ENCODE peak calls at places on chromosomes 7 and 10, in nine cellular contexts. One of them, this sample, is unnamed.

GRCh38 chr7:105026750-105027149 is 12.7 kb downstream of the KMT2E start:
- DNase-seq in right cardiac atrium: no peak
- DNase-seq in H9: no peak
- DNase-seq in CD8-positive, alpha-beta memory T cell: no peak
- DNase-seq in adrenal gland: no peak
- DNase-seq in uterus: no peak
- DNase-seq in mesenchymal stem cell: no peak
- DNase-seq in adipocyte: no peak
- DNase-seq in CD4-positive, CD25-positive, alpha-beta regulatory T cell: no peak
- DNase-seq in this sample: no peak

GRCh38 chr7:77877800-77878199 is 79.2 kb downstream of the PHTF2 start:
- DNase-seq in right cardiac atrium: no peak
- DNase-seq in H9: no peak
- DNase-seq in CD8-positive, alpha-beta memory T cell: no peak
- DNase-seq in adrenal gland: no peak
- DNase-seq in uterus: no peak
- DNase-seq in mesenchymal stem cell: peak; percentile 66
- DNase-seq in adipocyte: no peak
- DNase-seq in CD4-positive, CD25-positive, alpha-beta regulatory T cell: no peak
- DNase-seq in this sample: no peak

GRCh38 chr7:77427996-77428603 is 12.0 kb upstream of the GSAP start:
- DNase-seq in right cardiac atrium: no peak
- DNase-seq in H9: no peak
- DNase-seq in CD8-positive, alpha-beta memory T cell: no peak
- DNase-seq in adrenal gland: no peak
- DNase-seq in uterus: no peak
- DNase-seq in mesenchymal stem cell: peak; percentile 64
- DNase-seq in adipocyte: no peak
- DNase-seq in CD4-positive, CD25-positive, alpha-beta regulatory T cell: peak; percentile 77
- DNase-seq in this sample: no peak

GRCh38 chr7:5349437-5350173 is 66.9 kb downstream of the SLC29A4 start:
- DNase-seq in right cardiac atrium: no peak
- DNase-seq in H9: no peak
- DNase-seq in CD8-positive, alpha-beta memory T cell: no peak
- DNase-seq in adrenal gland: no peak
- DNase-seq in uterus: no peak
- DNase-seq in mesenchymal stem cell: no peak
- DNase-seq in adipocyte: no peak
- DNase-seq in CD4-positive, CD25-positive, alpha-beta regulatory T cell: no peak
- DNase-seq in this sample: no peak

GRCh38 chr7:108246227-108246837 is 116.2 kb upstream of the LAMB4 start:
- DNase-seq in right cardiac atrium: peak; percentile 14
- DNase-seq in H9: no peak
- DNase-seq in CD8-positive, alpha-beta memory T cell: no peak
- DNase-seq in adrenal gland: peak; percentile 75
- DNase-seq in uterus: no peak
- DNase-seq in mesenchymal stem cell: peak; percentile 82
- DNase-seq in adipocyte: peak; percentile 80
- DNase-seq in CD4-positive, CD25-positive, alpha-beta regulatory T cell: no peak
- DNase-seq in this sample: peak; percentile 78

GRCh38 chr10:122756656-122757055 is 57.0 kb upstream of the C10orf120 start:
- DNase-seq in right cardiac atrium: no peak
- DNase-seq in H9: no peak
- DNase-seq in CD8-positive, alpha-beta memory T cell: no peak
- DNase-seq in adrenal gland: no peak
- DNase-seq in uterus: no peak
- DNase-seq in mesenchymal stem cell: no peak
- DNase-seq in adipocyte: no peak
- DNase-seq in CD4-positive, CD25-positive, alpha-beta regulatory T cell: no peak
- DNase-seq in this sample: no peak

GRCh38 chr7:47992446-47992845 is 13.0 kb upstream of the HUS1 start:
- DNase-seq in right cardiac atrium: no peak
- DNase-seq in H9: no peak
- DNase-seq in CD8-positive, alpha-beta memory T cell: no peak
- DNase-seq in adrenal gland: no peak
- DNase-seq in uterus: no peak
- DNase-seq in mesenchymal stem cell: peak; percentile 34
- DNase-seq in adipocyte: no peak
- DNase-seq in CD4-positive, CD25-positive, alpha-beta regulatory T cell: no peak
- DNase-seq in this sample: no peak

GRCh38 chr10:71278691-71279588 is 40.1 kb upstream of the SLC29A3 start:
- DNase-seq in right cardiac atrium: no peak
- DNase-seq in H9: peak; percentile 69
- DNase-seq in CD8-positive, alpha-beta memory T cell: no peak
- DNase-seq in adrenal gland: no peak
- DNase-seq in uterus: no peak
- DNase-seq in mesenchymal stem cell: no peak
- DNase-seq in adipocyte: no peak
- DNase-seq in CD4-positive, CD25-positive, alpha-beta regulatory T cell: no peak
- DNase-seq in this sample: no peak

GRCh38 chr10:11082551-11082950 is 64.9 kb downstream of the CELF2 start:
- DNase-seq in right cardiac atrium: no peak
- DNase-seq in H9: no peak
- DNase-seq in CD8-positive, alpha-beta memory T cell: no peak
- DNase-seq in adrenal gland: no peak
- DNase-seq in uterus: no peak
- DNase-seq in mesenchymal stem cell: no peak
- DNase-seq in adipocyte: no peak
- DNase-seq in CD4-positive, CD25-positive, alpha-beta regulatory T cell: no peak
- DNase-seq in this sample: no peak

GRCh38 chr10:14594878-14595525 is 179.7 kb downstream of the FAM107B start:
- DNase-seq in right cardiac atrium: no peak
- DNase-seq in H9: no peak
- DNase-seq in CD8-positive, alpha-beta memory T cell: no peak
- DNase-seq in adrenal gland: no peak
- DNase-seq in uterus: no peak
- DNase-seq in mesenchymal stem cell: no peak
- DNase-seq in adipocyte: no peak
- DNase-seq in CD4-positive, CD25-positive, alpha-beta regulatory T cell: no peak
- DNase-seq in this sample: no peak
- H3K4me1 ChIP-seq in right cardiac atrium: no peaks in the 10 kb centered on the region
- H3K4me1 ChIP-seq in H9: no peaks in the 10 kb centered on the region
- H3K4me1 ChIP-seq in CD8-positive, alpha-beta memory T cell: peaks cover 41% of the 10 kb centered on the region
- H3K4me1 ChIP-seq in adrenal gland: no peaks in the 10 kb centered on the region
- H3K4me1 ChIP-seq in uterus: no peaks in the 10 kb centered on the region
- H3K4me1 ChIP-seq in mesenchymal stem cell: peaks cover 3% of the 10 kb centered on the region
- H3K4me1 ChIP-seq in adipocyte: no peaks in the 10 kb centered on the region
- H3K4me1 ChIP-seq in CD4-positive, CD25-positive, alpha-beta regulatory T cell: peaks cover 67% of the 10 kb centered on the region
- H3K4me1 ChIP-seq in this sample: peaks cover 63% of the 10 kb centered on the region

GRCh38 chr7:45036317-45036716 is 36.3 kb downstream of the CCM2 start:
- DNase-seq in right cardiac atrium: no peak
- DNase-seq in H9: no peak
- DNase-seq in CD8-positive, alpha-beta memory T cell: no peak
- DNase-seq in adrenal gland: no peak
- DNase-seq in uterus: no peak
- DNase-seq in mesenchymal stem cell: no peak
- DNase-seq in adipocyte: no peak
- DNase-seq in CD4-positive, CD25-positive, alpha-beta regulatory T cell: no peak
- DNase-seq in this sample: no peak
- H3K4me1 ChIP-seq in right cardiac atrium: peaks cover 2% of the 10 kb centered on the region
- H3K4me1 ChIP-seq in H9: no peaks in the 10 kb centered on the region
- H3K4me1 ChIP-seq in CD8-positive, alpha-beta memory T cell: peaks cover 69% of the 10 kb centered on the region
- H3K4me1 ChIP-seq in adrenal gland: peaks cover 12% of the 10 kb centered on the region
- H3K4me1 ChIP-seq in uterus: no peaks in the 10 kb centered on the region
- H3K4me1 ChIP-seq in mesenchymal stem cell: peaks cover 19% of the 10 kb centered on the region
- H3K4me1 ChIP-seq in adipocyte: peaks cover 14% of the 10 kb centered on the region
- H3K4me1 ChIP-seq in CD4-positive, CD25-positive, alpha-beta regulatory T cell: peaks cover 81% of the 10 kb centered on the region
- H3K4me1 ChIP-seq in this sample: peaks cover 9% of the 10 kb centered on the region

GRCh38 chr10:119657725-119658124 is 6.5 kb downstream of the BAG3 start:
- DNase-seq in right cardiac atrium: no peak
- DNase-seq in H9: no peak
- DNase-seq in CD8-positive, alpha-beta memory T cell: no peak
- DNase-seq in adrenal gland: no peak
- DNase-seq in uterus: no peak
- DNase-seq in mesenchymal stem cell: peak; percentile 69
- DNase-seq in adipocyte: no peak
- DNase-seq in CD4-positive, CD25-positive, alpha-beta regulatory T cell: no peak
- DNase-seq in this sample: no peak
- H3K4me1 ChIP-seq in right cardiac atrium: peaks cover 21% of the 10 kb centered on the region
- H3K4me1 ChIP-seq in H9: peaks cover 4% of the 10 kb centered on the region
- H3K4me1 ChIP-seq in CD8-positive, alpha-beta memory T cell: peaks cover 58% of the 10 kb centered on the region
- H3K4me1 ChIP-seq in adrenal gland: peaks cover 39% of the 10 kb centered on the region
- H3K4me1 ChIP-seq in uterus: peaks cover 24% of the 10 kb centered on the region
- H3K4me1 ChIP-seq in mesenchymal stem cell: peaks cover 49% of the 10 kb centered on the region
- H3K4me1 ChIP-seq in adipocyte: peaks cover 82% of the 10 kb centered on the region
- H3K4me1 ChIP-seq in CD4-positive, CD25-positive, alpha-beta regulatory T cell: peaks cover 31% of the 10 kb centered on the region
- H3K4me1 ChIP-seq in this sample: peaks cover 15% of the 10 kb centered on the region

GRCh38 chr10:124737221-124737620 is 7.0 kb downstream of the FAM53B start:
- DNase-seq in right cardiac atrium: no peak
- DNase-seq in H9: peak; percentile 26
- DNase-seq in CD8-positive, alpha-beta memory T cell: no peak
- DNase-seq in adrenal gland: no peak
- DNase-seq in uterus: peak; percentile 32
- DNase-seq in mesenchymal stem cell: no peak
- DNase-seq in adipocyte: no peak
- DNase-seq in CD4-positive, CD25-positive, alpha-beta regulatory T cell: no peak
- DNase-seq in this sample: no peak
- H3K4me1 ChIP-seq in right cardiac atrium: peaks cover 49% of the 10 kb centered on the region
- H3K4me1 ChIP-seq in H9: peaks cover 15% of the 10 kb centered on the region
- H3K4me1 ChIP-seq in CD8-positive, alpha-beta memory T cell: peaks cover 100% of the 10 kb centered on the region
- H3K4me1 ChIP-seq in adrenal gland: peaks cover 87% of the 10 kb centered on the region
- H3K4me1 ChIP-seq in uterus: peaks cover 59% of the 10 kb centered on the region
- H3K4me1 ChIP-seq in mesenchymal stem cell: peaks cover 24% of the 10 kb centered on the region
- H3K4me1 ChIP-seq in adipocyte: peaks cover 89% of the 10 kb centered on the region
- H3K4me1 ChIP-seq in CD4-positive, CD25-positive, alpha-beta regulatory T cell: peaks cover 99% of the 10 kb centered on the region
- H3K4me1 ChIP-seq in this sample: peaks cover 25% of the 10 kb centered on the region

GRCh38 chr7:115224923-115225322 is 303.0 kb downstream of the MDFIC start:
- DNase-seq in right cardiac atrium: no peak
- DNase-seq in H9: no peak
- DNase-seq in CD8-positive, alpha-beta memory T cell: no peak
- DNase-seq in adrenal gland: no peak
- DNase-seq in uterus: no peak
- DNase-seq in mesenchymal stem cell: no peak
- DNase-seq in adipocyte: no peak
- DNase-seq in CD4-positive, CD25-positive, alpha-beta regulatory T cell: no peak
- DNase-seq in this sample: no peak
- H3K4me1 ChIP-seq in right cardiac atrium: no peaks in the 10 kb centered on the region
- H3K4me1 ChIP-seq in H9: peaks cover 4% of the 10 kb centered on the region
- H3K4me1 ChIP-seq in CD8-positive, alpha-beta memory T cell: no peaks in the 10 kb centered on the region
- H3K4me1 ChIP-seq in adrenal gland: no peaks in the 10 kb centered on the region
- H3K4me1 ChIP-seq in uterus: no peaks in the 10 kb centered on the region
- H3K4me1 ChIP-seq in mesenchymal stem cell: no peaks in the 10 kb centered on the region
- H3K4me1 ChIP-seq in adipocyte: peaks cover 12% of the 10 kb centered on the region
- H3K4me1 ChIP-seq in CD4-positive, CD25-positive, alpha-beta regulatory T cell: peaks cover 6% of the 10 kb centered on the region
- H3K4me1 ChIP-seq in this sample: peaks cover 4% of the 10 kb centered on the region

GRCh38 chr10:80474597-80474910 is 20.4 kb downstream of the TSPAN14 start:
- DNase-seq in right cardiac atrium: no peak
- DNase-seq in H9: no peak
- DNase-seq in CD8-positive, alpha-beta memory T cell: no peak
- DNase-seq in adrenal gland: no peak
- DNase-seq in uterus: no peak
- DNase-seq in mesenchymal stem cell: no peak
- DNase-seq in adipocyte: no peak
- DNase-seq in CD4-positive, CD25-positive, alpha-beta regulatory T cell: no peak
- DNase-seq in this sample: no peak
- H3K4me1 ChIP-seq in right cardiac atrium: peaks cover 28% of the 10 kb centered on the region
- H3K4me1 ChIP-seq in H9: peaks cover 6% of the 10 kb centered on the region
- H3K4me1 ChIP-seq in CD8-positive, alpha-beta memory T cell: peaks cover 72% of the 10 kb centered on the region
- H3K4me1 ChIP-seq in adrenal gland: no peaks in the 10 kb centered on the region
- H3K4me1 ChIP-seq in uterus: no peaks in the 10 kb centered on the region
- H3K4me1 ChIP-seq in mesenchymal stem cell: peaks cover 35% of the 10 kb centered on the region
- H3K4me1 ChIP-seq in adipocyte: peaks cover 73% of the 10 kb centered on the region
- H3K4me1 ChIP-seq in CD4-positive, CD25-positive, alpha-beta regulatory T cell: peaks cover 80% of the 10 kb centered on the region
- H3K4me1 ChIP-seq in this sample: peaks cover 21% of the 10 kb centered on the region

GRCh38 chr7:55026086-55026790 is 7.4 kb downstream of the EGFR start:
- DNase-seq in right cardiac atrium: no peak
- DNase-seq in H9: no peak
- DNase-seq in CD8-positive, alpha-beta memory T cell: no peak
- DNase-seq in adrenal gland: no peak
- DNase-seq in uterus: no peak
- DNase-seq in mesenchymal stem cell: peak; percentile 22
- DNase-seq in adipocyte: peak; percentile 29
- DNase-seq in CD4-positive, CD25-positive, alpha-beta regulatory T cell: no peak
- DNase-seq in this sample: no peak
- H3K4me1 ChIP-seq in right cardiac atrium: peaks cover 3% of the 10 kb centered on the region
- H3K4me1 ChIP-seq in H9: no peaks in the 10 kb centered on the region
- H3K4me1 ChIP-seq in CD8-positive, alpha-beta memory T cell: no peaks in the 10 kb centered on the region
- H3K4me1 ChIP-seq in adrenal gland: no peaks in the 10 kb centered on the region
- H3K4me1 ChIP-seq in uterus: no peaks in the 10 kb centered on the region
- H3K4me1 ChIP-seq in mesenchymal stem cell: peaks cover 11% of the 10 kb centered on the region
- H3K4me1 ChIP-seq in adipocyte: peaks cover 82% of the 10 kb centered on the region
- H3K4me1 ChIP-seq in CD4-positive, CD25-positive, alpha-beta regulatory T cell: no peaks in the 10 kb centered on the region
- H3K4me1 ChIP-seq in this sample: peaks cover 23% of the 10 kb centered on the region

GRCh38 chr7:96327429-96327828 is 5.5 kb upstream of the SLC25A13 start:
- DNase-seq in right cardiac atrium: no peak
- DNase-seq in H9: no peak
- DNase-seq in CD8-positive, alpha-beta memory T cell: no peak
- DNase-seq in adrenal gland: no peak
- DNase-seq in uterus: no peak
- DNase-seq in mesenchymal stem cell: no peak
- DNase-seq in adipocyte: no peak
- DNase-seq in CD4-positive, CD25-positive, alpha-beta regulatory T cell: no peak
- DNase-seq in this sample: no peak

GRCh38 chr7:96329189-96329588 is 7.3 kb upstream of the SLC25A13 start:
- DNase-seq in right cardiac atrium: no peak
- DNase-seq in H9: no peak
- DNase-seq in CD8-positive, alpha-beta memory T cell: no peak
- DNase-seq in adrenal gland: no peak
- DNase-seq in uterus: no peak
- DNase-seq in mesenchymal stem cell: no peak
- DNase-seq in adipocyte: no peak
- DNase-seq in CD4-positive, CD25-positive, alpha-beta regulatory T cell: no peak
- DNase-seq in this sample: no peak

GRCh38 chr7:96331233-96331632 is 9.3 kb upstream of the SLC25A13 start:
- DNase-seq in right cardiac atrium: no peak
- DNase-seq in H9: no peak
- DNase-seq in CD8-positive, alpha-beta memory T cell: no peak
- DNase-seq in adrenal gland: no peak
- DNase-seq in uterus: no peak
- DNase-seq in mesenchymal stem cell: no peak
- DNase-seq in adipocyte: no peak
- DNase-seq in CD4-positive, CD25-positive, alpha-beta regulatory T cell: no peak
- DNase-seq in this sample: peak; percentile 70

GRCh38 chr7:96330193-96330592 is 8.3 kb upstream of the SLC25A13 start:
- DNase-seq in right cardiac atrium: no peak
- DNase-seq in H9: no peak
- DNase-seq in CD8-positive, alpha-beta memory T cell: no peak
- DNase-seq in adrenal gland: no peak
- DNase-seq in uterus: no peak
- DNase-seq in mesenchymal stem cell: no peak
- DNase-seq in adipocyte: peak; percentile 8
- DNase-seq in CD4-positive, CD25-positive, alpha-beta regulatory T cell: no peak
- DNase-seq in this sample: no peak

GRCh38 chr7:96328016-96328415 is 6.1 kb upstream of the SLC25A13 start:
- DNase-seq in right cardiac atrium: no peak
- DNase-seq in H9: no peak
- DNase-seq in CD8-positive, alpha-beta memory T cell: no peak
- DNase-seq in adrenal gland: no peak
- DNase-seq in uterus: no peak
- DNase-seq in mesenchymal stem cell: no peak
- DNase-seq in adipocyte: peak; percentile 6
- DNase-seq in CD4-positive, CD25-positive, alpha-beta regulatory T cell: no peak
- DNase-seq in this sample: no peak
- H3K4me1 ChIP-seq in right cardiac atrium: no peaks in the 10 kb centered on the region
- H3K4me1 ChIP-seq in H9: no peaks in the 10 kb centered on the region
- H3K4me1 ChIP-seq in CD8-positive, alpha-beta memory T cell: no peaks in the 10 kb centered on the region
- H3K4me1 ChIP-seq in adrenal gland: no peaks in the 10 kb centered on the region
- H3K4me1 ChIP-seq in uterus: no peaks in the 10 kb centered on the region
- H3K4me1 ChIP-seq in mesenchymal stem cell: no peaks in the 10 kb centered on the region
- H3K4me1 ChIP-seq in adipocyte: peaks cover 19% of the 10 kb centered on the region
- H3K4me1 ChIP-seq in CD4-positive, CD25-positive, alpha-beta regulatory T cell: no peaks in the 10 kb centered on the region
- H3K4me1 ChIP-seq in this sample: peaks cover 20% of the 10 kb centered on the region

GRCh38 chr7:70303309-70303708 is 705.0 kb downstream of the AUTS2 start:
- DNase-seq in right cardiac atrium: no peak
- DNase-seq in H9: no peak
- DNase-seq in CD8-positive, alpha-beta memory T cell: no peak
- DNase-seq in adrenal gland: no peak
- DNase-seq in uterus: no peak
- DNase-seq in mesenchymal stem cell: no peak
- DNase-seq in adipocyte: no peak
- DNase-seq in CD4-positive, CD25-positive, alpha-beta regulatory T cell: no peak
- DNase-seq in this sample: no peak
- H3K4me1 ChIP-seq in right cardiac atrium: no peaks in the 10 kb centered on the region
- H3K4me1 ChIP-seq in H9: no peaks in the 10 kb centered on the region
- H3K4me1 ChIP-seq in CD8-positive, alpha-beta memory T cell: no peaks in the 10 kb centered on the region
- H3K4me1 ChIP-seq in adrenal gland: no peaks in the 10 kb centered on the region
- H3K4me1 ChIP-seq in uterus: no peaks in the 10 kb centered on the region
- H3K4me1 ChIP-seq in mesenchymal stem cell: no peaks in the 10 kb centered on the region
- H3K4me1 ChIP-seq in adipocyte: no peaks in the 10 kb centered on the region
- H3K4me1 ChIP-seq in CD4-positive, CD25-positive, alpha-beta regulatory T cell: no peaks in the 10 kb centered on the region
- H3K4me1 ChIP-seq in this sample: peaks cover 5% of the 10 kb centered on the region